ENCODE peak calls at places on chromosomes 4 and X, in five cellular contexts. One of them, this sample, is unnamed.

GRCh38 chr4:3096207-3096606 is 21.7 kb downstream of the HTT start:
- DNase-seq in HCT116: no peak
- DNase-seq in adrenal gland: no peak
- DNase-seq in tibial nerve: no peak
- DNase-seq in stomach: no peak
- DNase-seq in this sample: no peak

GRCh38 chrX:153910446-153910845 is 6.0 kb downstream of the AVPR2 start:
- DNase-seq in tibial nerve: no peak
- DNase-seq in adrenal gland: no peak
- DNase-seq in HCT116: no peak
- DNase-seq in stomach: no peak
- DNase-seq in this sample: no peak

GRCh38 chrX:25196221-25196620 is 180.5 kb upstream of the ARX start:
- DNase-seq in tibial nerve: no peak
- DNase-seq in stomach: no peak
- DNase-seq in adrenal gland: no peak
- DNase-seq in HCT116: no peak
- DNase-seq in this sample: no peak

GRCh38 chr4:71209161-71209560 is 129.7 kb upstream of the SLC4A4 start:
- DNase-seq in HCT116: no peak
- DNase-seq in tibial nerve: no peak
- DNase-seq in adrenal gland: no peak
- DNase-seq in stomach: no peak
- DNase-seq in this sample: no peak

GRCh38 chrX:43882294-43882681 is at the start of gene MAOB:
- DNase-seq in tibial nerve: no peak
- DNase-seq in adrenal gland: peak; percentile 58
- DNase-seq in HCT116: no peak
- DNase-seq in stomach: peak; percentile 37
- DNase-seq in this sample: no peak

GRCh38 chrX:10726647-10727046 is 106.3 kb upstream of the MID1 start:
- DNase-seq in HCT116: no peak
- DNase-seq in stomach: no peak
- DNase-seq in tibial nerve: no peak
- DNase-seq in adrenal gland: no peak
- DNase-seq in this sample: peak; percentile 1

GRCh38 chr4:10664408-10664807 is 20.2 kb downstream of the CLNK start:
- DNase-seq in HCT116: no peak
- DNase-seq in stomach: peak; percentile 48
- DNase-seq in tibial nerve: no peak
- DNase-seq in adrenal gland: no peak
- DNase-seq in this sample: peak; percentile 7

GRCh38 chr4:155005395-155006087 is 202.9 kb upstream of the NPY2R start:
- DNase-seq in tibial nerve: no peak
- DNase-seq in adrenal gland: no peak
- DNase-seq in HCT116: peak; percentile 15
- DNase-seq in stomach: no peak
- DNase-seq in this sample: peak; percentile 16

GRCh38 chr4:169971456-169972015 is 54.7 kb downstream of the MFAP3L start:
- DNase-seq in stomach: no peak
- DNase-seq in tibial nerve: no peak
- DNase-seq in adrenal gland: no peak
- DNase-seq in HCT116: no peak
- DNase-seq in this sample: no peak

GRCh38 chr4:169963998-169964397 is 62.2 kb downstream of the MFAP3L start:
- DNase-seq in HCT116: no peak
- DNase-seq in stomach: no peak
- DNase-seq in tibial nerve: no peak
- DNase-seq in adrenal gland: no peak
- DNase-seq in this sample: no peak

GRCh38 chr4:169968999-169969398 is 57.2 kb downstream of the MFAP3L start:
- DNase-seq in HCT116: no peak
- DNase-seq in tibial nerve: no peak
- DNase-seq in adrenal gland: no peak
- DNase-seq in stomach: no peak
- DNase-seq in this sample: peak; percentile 20
- TF ChIP-seq POLR2A in HCT116: no peak
- TF ChIP-seq POLR2A in tibial nerve: no peak
- TF ChIP-seq POLR2A in adrenal gland: no peak
- TF ChIP-seq POLR2A in stomach: no peak
- TF ChIP-seq POLR2A in this sample: no peak

DNA sequence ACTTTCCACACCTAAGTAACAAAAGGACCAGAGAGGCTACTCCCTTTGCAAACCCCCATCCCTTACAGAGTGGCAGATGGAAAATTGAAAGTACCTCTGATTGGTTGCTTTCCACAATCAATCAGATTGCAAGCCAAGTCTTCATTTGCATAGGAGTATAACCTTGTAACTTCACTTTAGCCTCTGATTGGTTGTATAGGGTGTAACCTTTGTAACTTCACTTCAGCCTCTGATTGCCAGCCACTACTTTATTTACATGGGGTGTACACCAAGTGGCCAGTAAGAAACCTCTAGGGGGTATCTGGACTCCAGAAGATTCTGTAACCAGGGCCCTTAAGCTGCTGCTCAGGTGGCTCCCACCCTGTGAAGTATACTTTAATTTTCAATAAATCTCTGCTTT is 48.6 kb downstream of the GPC4 start:
- DNase-seq in HCT116: no peak
- DNase-seq in stomach: no peak
- DNase-seq in tibial nerve: no peak
- DNase-seq in adrenal gland: no peak
- DNase-seq in this sample: no peak
- TF ChIP-seq POLR2A in HCT116: no peak
- TF ChIP-seq POLR2A in stomach: no peak
- TF ChIP-seq POLR2A in tibial nerve: no peak
- TF ChIP-seq POLR2A in adrenal gland: no peak
- TF ChIP-seq POLR2A in this sample: no peak

DNA sequence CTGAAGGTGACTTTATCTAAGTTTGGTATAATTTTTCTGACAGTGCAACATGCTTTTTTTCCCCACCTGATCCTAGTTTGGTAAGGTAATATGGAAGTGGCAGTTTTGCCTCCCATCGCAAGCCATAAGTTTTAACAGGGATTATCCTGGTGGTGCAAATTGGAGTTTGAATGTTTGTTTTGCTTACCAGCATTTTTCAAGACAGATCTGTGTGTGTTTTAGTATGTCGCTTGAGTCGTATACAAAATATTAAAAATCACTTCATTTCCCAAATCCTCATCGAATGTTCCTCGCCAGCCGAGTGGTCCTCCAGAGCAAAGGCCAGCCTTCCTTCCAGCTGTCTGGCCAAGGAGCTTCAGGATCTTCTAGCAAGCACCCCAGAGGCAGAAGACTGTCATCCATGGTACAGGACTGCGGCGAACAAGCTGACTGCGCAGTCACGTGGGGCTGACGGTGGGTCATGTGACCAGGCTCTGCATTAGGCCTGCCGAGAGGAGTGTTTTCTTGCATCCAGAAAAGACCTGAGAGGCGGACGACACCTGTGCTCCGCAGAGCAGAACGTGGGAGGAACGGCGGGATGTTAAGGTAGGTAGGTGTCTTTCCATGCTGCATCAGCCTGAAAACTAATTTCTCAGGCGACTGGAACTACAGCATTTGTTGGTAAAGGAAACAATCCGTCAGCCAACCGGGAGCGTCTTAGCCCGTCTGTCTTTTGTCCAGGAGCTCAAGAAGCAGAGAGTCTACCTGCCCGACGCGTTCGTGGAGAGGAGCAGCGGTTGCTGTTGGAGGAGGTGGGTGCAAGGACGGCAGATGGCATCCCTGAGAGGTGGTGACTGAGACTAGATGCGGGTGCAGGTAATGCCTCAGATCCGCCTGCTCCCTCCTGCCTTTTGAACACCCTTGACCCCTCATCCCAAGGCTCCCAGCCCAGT is at the start of gene GPRASP3:
- DNase-seq in stomach: peak; percentile 78
- DNase-seq in adrenal gland: peak; percentile 90
- DNase-seq in tibial nerve: peak; percentile 64
- DNase-seq in HCT116: no peak
- DNase-seq in this sample: no peak
- TF ChIP-seq POLR2A in stomach: no peak
- TF ChIP-seq POLR2A in adrenal gland: peak; percentile 4
- TF ChIP-seq POLR2A in tibial nerve: no peak
- TF ChIP-seq POLR2A in HCT116: no peak
- TF ChIP-seq POLR2A in this sample: no peak

DNA sequence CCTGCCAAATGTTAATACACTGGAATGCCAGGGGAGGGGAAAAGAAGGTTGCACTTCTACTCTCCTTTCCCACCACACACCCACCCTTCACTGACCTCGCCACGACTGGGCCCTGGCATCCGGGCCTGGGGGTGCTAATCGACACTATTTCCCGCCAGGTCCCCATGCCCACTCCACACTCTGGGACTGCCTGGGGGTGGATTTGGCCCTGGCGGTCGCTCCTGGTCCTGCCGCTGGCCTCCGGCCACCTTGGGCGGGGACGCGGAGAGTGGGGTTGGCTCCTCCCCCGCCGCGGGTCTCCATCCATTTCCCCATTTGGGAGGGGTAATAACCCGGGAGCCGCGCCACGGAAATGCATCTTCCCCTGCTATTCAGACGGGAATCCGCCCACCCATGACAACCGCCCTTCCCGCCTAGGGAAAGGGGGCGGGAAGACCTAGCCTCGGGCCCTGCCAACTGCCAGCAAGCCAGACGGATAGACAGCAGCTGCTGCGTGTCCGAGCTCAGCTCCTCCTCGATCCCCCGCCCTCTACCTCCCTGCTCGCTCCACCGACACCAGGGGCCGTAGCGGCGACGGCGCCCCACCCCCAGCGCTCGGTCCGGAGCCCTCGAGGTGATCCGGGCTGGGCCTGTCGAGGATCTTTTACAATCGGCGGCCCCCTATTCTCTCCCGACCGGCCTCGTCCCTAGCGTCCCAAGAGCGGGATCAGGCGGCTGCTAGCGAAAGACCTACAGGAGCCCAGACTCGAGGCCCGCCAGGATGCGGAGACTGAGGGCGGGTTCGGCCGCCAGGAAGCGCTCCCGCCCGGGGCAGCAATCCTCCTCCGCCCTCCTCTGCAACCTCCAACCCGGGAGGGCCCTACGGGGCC is 78.0 kb downstream of the RLIM start:
- DNase-seq in adrenal gland: peak; percentile 93
- DNase-seq in HCT116: no peak
- DNase-seq in tibial nerve: peak; percentile 59
- DNase-seq in stomach: peak; percentile 64
- DNase-seq in this sample: peak; percentile 48
- TF ChIP-seq POLR2A in adrenal gland: peak; percentile 40
- TF ChIP-seq POLR2A in HCT116: no peak
- TF ChIP-seq POLR2A in tibial nerve: peak; percentile 10
- TF ChIP-seq POLR2A in stomach: no peak
- TF ChIP-seq POLR2A in this sample: peak; percentile 18

DNA sequence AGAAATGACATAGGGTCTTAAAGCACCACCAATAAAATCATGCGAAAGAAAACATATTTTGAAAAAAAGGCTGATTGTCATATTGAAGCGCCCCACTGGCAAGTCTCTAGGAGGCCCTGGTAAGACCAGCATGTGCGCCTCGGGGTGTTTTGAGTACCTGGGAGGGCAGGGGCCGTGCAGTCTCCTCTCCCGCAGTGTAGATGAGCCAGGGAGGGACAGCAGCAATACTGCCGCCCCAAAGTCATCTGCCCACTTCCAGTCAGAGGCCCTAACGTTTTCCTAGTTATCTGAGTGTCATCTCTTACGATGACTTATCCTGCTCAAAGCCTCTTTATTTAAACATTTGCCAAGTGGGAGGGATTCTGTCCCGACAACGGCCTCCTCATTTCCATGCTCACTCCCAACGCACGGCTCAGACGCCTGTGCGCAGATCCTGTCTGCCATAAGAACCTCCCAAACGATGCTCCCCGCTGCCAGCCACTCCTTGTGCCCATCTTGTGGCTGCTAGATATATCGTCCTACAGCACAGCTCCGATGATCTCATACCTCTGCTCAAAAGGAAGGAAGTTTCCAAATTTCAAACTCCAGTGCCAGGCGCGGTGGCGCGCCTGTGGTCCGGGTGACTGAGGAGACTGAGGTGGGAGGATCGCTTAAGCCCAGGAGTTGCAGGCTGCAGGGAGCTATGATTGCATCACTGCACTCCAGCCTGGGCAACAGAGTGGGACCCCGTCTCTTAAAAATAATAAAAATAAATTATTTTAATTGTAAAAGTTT is 17.2 kb upstream of the SCRG1 start:
- DNase-seq in adrenal gland: peak; percentile 79
- DNase-seq in HCT116: no peak
- DNase-seq in stomach: peak; percentile 39
- DNase-seq in tibial nerve: peak; percentile 20
- DNase-seq in this sample: peak; percentile 42
- TF ChIP-seq POLR2A in adrenal gland: no peak
- TF ChIP-seq POLR2A in HCT116: no peak
- TF ChIP-seq POLR2A in stomach: no peak
- TF ChIP-seq POLR2A in tibial nerve: no peak
- TF ChIP-seq POLR2A in this sample: peak; percentile 36

This sample was measured in H54.